ENCODE peak calls at places on chromosome 7, in four cellular contexts. P, L, R and E are unnamed samples.

GRCh38 chr7:50544992-50545391 is 20.2 kb downstream of the DDC start:
- DNase-seq in P (no peak), L (no peak), R (no peak), E (no peak)

GRCh38 chr7:47640215-47640739 is 58.4 kb upstream of the TNS3 start:
- DNase-seq in P (no peak), L (no peak), R (no peak), E (no peak)

GRCh38 chr7:87565877-87566276 is 34.8 kb downstream of the ABCB1 start:
- DNase-seq in P (no peak), L (no peak), R (no peak), E (no peak)

GRCh38 chr7:2732959-2733584 is 45.1 kb downstream of the AMZ1 start:
- DNase-seq in P (no peak), L (no peak), R (no peak), E (peak; percentile 77)

GRCh38 chr7:142459557-142459963 is 201.7 kb upstream of the PRSS58 start:
- DNase-seq in P (peak; percentile 64), L (peak; percentile 41), R (peak; percentile 51), E (peak; percentile 65)

GRCh38 chr7:5481241-5482019 is 57.8 kb upstream of the TNRC18 start:
- DNase-seq in P (no peak), L (no peak), R (no peak), E (no peak)

GRCh38 chr7:127571741-127572505 is 13.5 kb downstream of the GCC1 start:
- DNase-seq in P (no peak), L (no peak), R (no peak), E (no peak)

GRCh38 chr7:99728615-99729014 is 6.4 kb downstream of the CYP3A7 start:
- DNase-seq in P (no peak), L (no peak), R (no peak), E (no peak)

GRCh38 chr7:55977831-55978230 is 13.4 kb downstream of the NIPSNAP2 start:
- DNase-seq in P (no peak), L (no peak), R (no peak), E (no peak)

GRCh38 chr7:47253650-47254080 is 328.2 kb downstream of the TNS3 start:
- DNase-seq in P (peak; percentile 77), L (peak; percentile 21), R (no peak), E (peak; percentile 76)

GRCh38 chr7:30894866-30895408 is 16.7 kb upstream of the AQP1 start:
- DNase-seq in P (no peak), L (no peak), R (no peak), E (no peak)

GRCh38 chr7:49243521-49243920 is 319.2 kb downstream of the CDC14C start:
- DNase-seq in P (no peak), L (no peak), R (no peak), E (no peak)

GRCh38 chr7:74103219-74103772 is 19.7 kb downstream of the LIMK1 start:
- DNase-seq in P (no peak), L (no peak), R (no peak), E (no peak)

GRCh38 chr7:127920787-127921438 is 110.3 kb downstream of the LRRC4 start:
- DNase-seq in P (no peak), L (no peak), R (no peak), E (peak; percentile 39)

GRCh38 chr7:40138973-40139372 is 4.2 kb downstream of the SUGCT start:
- DNase-seq in P (no peak), L (no peak), R (no peak), E (no peak)

GRCh38 chr7:33687601-33688000 is 217.7 kb upstream of the BMPER start:
- DNase-seq in P (no peak), L (no peak), R (no peak), E (no peak)

GRCh38 chr7:134995239-134996096 is 9.2 kb downstream of the AGBL3 start:
- DNase-seq in P (no peak), L (no peak), R (no peak), E (peak; percentile 18)

GRCh38 chr7:50681451-50682045 is 101.1 kb downstream of the GRB10 start:
- DNase-seq in P (no peak), L (no peak), R (no peak), E (peak; percentile 45)

GRCh38 chr7:114660007-114660406 is 245.4 kb downstream of the FOXP2 start:
- DNase-seq in P (no peak), L (no peak), R (no peak), E (no peak)

GRCh38 chr7:32670105-32670504 is 174.8 kb downstream of the AVL9 start:
- DNase-seq in P (no peak), L (peak; percentile 84), R (no peak), E (peak; percentile 65)

GRCh38 chr7:5231116-5231515 is 41.1 kb downstream of the WIPI2 start:
- DNase-seq in P (no peak), L (no peak), R (peak; percentile 33), E (no peak)

DNA sequence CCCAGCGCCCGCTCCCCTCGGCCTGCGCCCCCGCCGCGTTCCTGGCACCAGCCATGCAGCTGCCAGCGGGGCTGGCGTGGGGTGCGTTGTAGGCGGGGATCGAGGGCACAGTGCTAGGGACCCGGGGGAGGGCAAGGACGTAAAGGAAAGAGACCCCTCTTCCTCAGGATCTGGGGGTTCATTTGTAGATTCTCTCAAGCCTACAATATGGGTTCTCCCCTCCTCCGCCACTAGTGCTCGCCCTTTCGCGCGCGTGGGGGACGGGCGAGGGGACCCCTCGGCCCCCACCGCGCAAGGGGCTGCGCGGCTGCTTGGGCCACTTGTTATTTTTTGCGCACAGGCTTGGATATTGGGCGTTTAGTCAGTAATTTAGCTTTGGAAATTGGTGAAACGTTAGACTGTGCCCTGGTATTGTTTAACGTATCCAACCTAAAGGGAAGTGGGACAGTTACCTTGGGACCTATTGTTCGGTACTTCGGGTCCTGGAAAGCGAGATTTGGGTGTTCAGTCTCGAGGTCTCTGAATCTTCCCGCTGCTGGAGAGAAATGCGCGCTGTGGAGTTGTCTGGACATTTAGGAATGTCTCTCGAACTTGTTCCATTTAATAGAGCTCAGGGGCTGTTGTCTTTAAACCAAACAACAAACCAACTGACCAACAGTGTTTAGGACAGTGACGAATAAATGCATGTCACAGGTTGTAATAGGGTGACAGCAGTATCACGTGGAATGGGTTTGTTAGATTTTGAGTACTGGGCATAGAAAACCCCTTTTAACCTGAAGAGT is 815 bp downstream of the CDK14 start:
- DNase-seq in P (peak; percentile 82), L (no peak), R (no peak), E (peak; percentile 40)
- H3K79me2 ChIP-seq in P (peaks cover 57% of the 10 kb centered on the region), L (no peaks in the 10 kb centered on the region), R (no peaks in the 10 kb centered on the region), E (peaks cover 46% of the 10 kb centered on the region)

GRCh38 chr7:139827042-139827441 is 2.0 kb upstream of the TBXAS1 start:
- DNase-seq in P (no peak), L (peak; percentile 7), R (peak; percentile 20), E (no peak)
- TF ChIP-seq CTCF in P (no peak), L (peak; percentile 27), R (peak; percentile 32), E (no peak)

DNA sequence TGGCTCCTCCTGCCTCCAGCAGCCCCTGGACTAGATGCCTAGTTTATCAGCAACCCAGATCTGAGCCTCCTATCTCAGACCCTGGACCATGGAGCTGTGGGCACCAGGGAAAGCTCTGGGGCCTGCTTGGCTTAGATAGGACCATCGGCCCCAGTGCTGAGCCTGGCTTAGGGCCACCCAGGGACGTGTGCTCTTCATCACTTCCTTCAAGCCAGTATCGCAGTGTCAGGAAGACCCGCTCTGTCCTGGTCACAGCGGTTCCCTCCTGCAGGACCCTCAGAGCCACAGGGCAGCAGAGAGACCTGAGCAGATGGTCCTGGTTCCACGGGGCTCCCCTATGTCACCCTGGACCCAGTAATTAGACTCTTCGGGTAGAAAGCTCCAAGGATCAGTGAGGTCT is 105.7 kb upstream of the FAM20C start:
- DNase-seq in P (no peak), L (no peak), R (no peak), E (peak; percentile 2)
- H3K4me1 ChIP-seq in P (peaks cover 28% of the 10 kb centered on the region), L (peaks cover 35% of the 10 kb centered on the region), R (no peaks in the 10 kb centered on the region), E (peaks cover 54% of the 10 kb centered on the region)

DNA sequence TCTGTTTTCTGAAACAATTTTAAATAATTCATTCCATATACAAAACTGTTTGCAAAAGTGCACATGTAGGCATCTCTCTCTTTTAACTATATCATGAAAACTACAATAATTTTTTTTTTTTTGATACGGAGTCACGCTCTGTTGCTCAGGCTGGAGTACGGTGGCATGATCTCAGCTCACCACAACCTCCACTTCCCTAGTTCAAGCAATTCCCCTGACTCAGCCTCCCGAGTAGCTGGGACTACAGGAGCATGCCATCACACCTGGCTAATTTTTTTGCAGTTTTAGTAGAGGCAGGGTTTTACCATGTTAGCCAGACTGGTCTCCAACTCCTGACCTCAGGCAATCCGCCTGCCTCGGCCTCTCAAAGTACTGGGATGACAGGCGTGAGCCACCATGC is 44.0 kb upstream of the SEMA3A start:
- DNase-seq in P (no peak), L (no peak), R (no peak), E (no peak)
- H3K79me2 ChIP-seq in P (no peaks in the 10 kb centered on the region), L (no peaks in the 10 kb centered on the region), R (no peaks in the 10 kb centered on the region), E (no peaks in the 10 kb centered on the region)

GRCh38 chr7:104548861-104549260 is 220.5 kb downstream of the LHFPL3 start:
- DNase-seq in P (no peak), L (peak; percentile 1), R (peak; percentile 11), E (peak; percentile 8)
- TF ChIP-seq CTCF in P (peak; percentile 37), L (no peak), R (peak; percentile 35), E (peak; percentile 25)